ENCODE peak calls at places on chromosomes 11 and 22, in ten cellular contexts. X, R, W, Y, B, C, F, A, P and V are unnamed samples.

GRCh38 chr11:84089072-84090057 is 803.2 kb upstream of the CCDC90B start:
- DNase-seq in B (no peak), W (no peak), P (no peak), C (no peak), X (peak), F (no peak), R (no peak), A (no peak), Y (no peak), V (no peak)

GRCh38 chr11:61955416-61956135 is 5.4 kb downstream of the BEST1 start:
- DNase-seq in B (no peak), F (peak), P (no peak), R (no peak), W (peak), X (no peak), C (no peak), A (peak), Y (peak), V (peak)

GRCh38 chr11:87463486-87464102 is 425.9 kb downstream of the TMEM135 start:
- DNase-seq in F (no peak), A (no peak), P (peak), C (no peak), X (peak), B (peak), Y (no peak), W (peak), R (no peak), V (no peak)

GRCh38 chr11:60982184-60982583 is 10.7 kb downstream of the CD6 start:
- DNase-seq in F (no peak), X (no peak), B (no peak), R (no peak), C (no peak), A (peak), Y (no peak), W (no peak), P (no peak), V (no peak)

GRCh38 chr11:19245351-19245750 is 4.6 kb upstream of the E2F8 start:
- DNase-seq in Y (no peak), P (no peak), A (no peak), F (no peak), B (no peak), C (no peak), X (no peak), R (no peak), W (no peak), V (no peak)

GRCh38 chr11:75815345-75815983 is 454 bp downstream of the UVRAG start:
- DNase-seq in B (peak), F (no peak), R (peak), P (peak), W (peak), A (no peak), Y (no peak), C (no peak), X (peak), V (no peak)

GRCh38 chr11:113728814-113729213 is 22.7 kb upstream of the TMPRSS5 start:
- DNase-seq in P (no peak), F (no peak), A (no peak), B (no peak), X (no peak), R (no peak), C (no peak), Y (no peak), W (no peak), V (no peak)

GRCh38 chr11:120431633-120432032 is 79.9 kb upstream of the GRIK4 start:
- DNase-seq in B (no peak), R (peak), W (peak), F (no peak), P (peak), C (no peak), X (peak), Y (no peak), A (no peak), V (no peak)

GRCh38 chr11:94880216-94880615 is 93.1 kb downstream of the CWC15 start:
- DNase-seq in P (no peak), A (no peak), B (peak), R (peak), W (no peak), X (no peak), Y (no peak), F (no peak), C (no peak), V (no peak)

GRCh38 chr11:74754507-74755255 is 6.0 kb downstream of the RNF169 start:
- DNase-seq in C (no peak), Y (no peak), B (peak), W (no peak), A (no peak), R (peak), F (no peak), P (peak), X (peak), V (no peak)

GRCh38 chr22:23789638-23790037 is 2.9 kb downstream of the SMARCB1 start:
- DNase-seq in W (no peak), A (no peak), X (no peak), R (no peak), Y (no peak), F (no peak), B (no peak), C (no peak), P (no peak), V (no peak)

GRCh38 chr11:30635401-30635989 is 49.3 kb upstream of the MPPED2 start:
- DNase-seq in C (no peak), F (no peak), X (peak), R (peak), P (no peak), W (peak), A (no peak), Y (no peak), B (peak), V (no peak)

GRCh38 chr11:36034572-36035331 is 90.9 kb downstream of the LDLRAD3 start:
- DNase-seq in F (no peak), Y (no peak), R (peak), A (no peak), P (peak), X (peak), C (no peak), W (no peak), B (peak), V (no peak)

GRCh38 chr11:61343792-61344745 is 11.0 kb downstream of the TKFC start:
- DNase-seq in F (peak), W (no peak), Y (peak), A (no peak), P (no peak), X (no peak), C (no peak), R (no peak), B (no peak), V (no peak)

GRCh38 chr22:33653525-33654063 is 266.7 kb downstream of the LARGE1 start:
- DNase-seq in P (no peak), C (no peak), W (no peak), B (no peak), X (no peak), F (no peak), A (no peak), Y (no peak), R (no peak), V (no peak)

GRCh38 chr11:70783356-70783755 is 385.0 kb downstream of the CTTN start:
- DNase-seq in W (no peak), R (no peak), X (no peak), A (no peak), C (no peak), P (no peak), F (no peak), Y (no peak), B (no peak), V (no peak)

GRCh38 chr11:80937831-80938230 is 1497.0 kb upstream of the TENM4 start:
- DNase-seq in W (no peak), X (no peak), A (no peak), Y (no peak), B (peak), F (no peak), C (no peak), R (peak), P (peak), V (no peak)

GRCh38 chr11:71998649-71999310 is at the start of gene IL18BP:
- DNase-seq in P (no peak), R (no peak), F (no peak), B (no peak), W (no peak), C (no peak), X (no peak), Y (no peak), A (peak), V (no peak)

GRCh38 chr11:34356576-34356917 is 1.3 kb downstream of the ABTB2 start:
- DNase-seq in C (peak), P (peak), Y (no peak), W (peak), A (peak), F (peak), X (peak), R (peak), B (peak), V (no peak)

GRCh38 chr11:113372317-113372716 is 15.3 kb upstream of the ANKK1 start:
- DNase-seq in Y (no peak), P (no peak), C (no peak), W (no peak), R (no peak), A (no peak), F (no peak), X (peak), B (no peak), V (no peak)

GRCh38 chr11:96154802-96155520 is 188.0 kb downstream of the MAML2 start:
- DNase-seq in W (no peak), Y (no peak), A (no peak), R (peak), X (peak), B (peak), P (peak), C (no peak), F (peak), V (no peak)

GRCh38 chr11:11989774-11990744 is 18.4 kb downstream of the DKK3 start:
- DNase-seq in A (no peak), P (no peak), C (no peak), R (no peak), X (no peak), W (no peak), Y (no peak), F (no peak), B (peak), V (peak)

GRCh38 chr22:39469681-39470461 is 13.1 kb downstream of the MGAT3 start:
- DNase-seq in Y (no peak), A (peak), R (no peak), C (no peak), X (no peak), P (no peak), F (no peak), B (no peak), W (no peak), V (no peak)

GRCh38 chr22:32073823-32074380 is 30.8 kb downstream of the SLC5A1 start:
- DNase-seq in X (no peak), A (peak), Y (peak), P (no peak), W (no peak), B (no peak), R (no peak), F (no peak), C (no peak), V (no peak)

GRCh38 chr11:78076733-78077403 is 2.8 kb downstream of the NDUFC2 start:
- DNase-seq in B (no peak), A (no peak), R (no peak), X (no peak), W (no peak), C (no peak), Y (no peak), F (no peak), P (no peak), V (no peak)

GRCh38 chr11:112129656-112130055 is 34.2 kb downstream of the IL18 start:
- DNase-seq in Y (no peak), B (no peak), R (no peak), C (no peak), X (no peak), W (no peak), A (no peak), F (no peak), P (no peak), V (no peak)

GRCh38 chr22:33427461-33427860 is 369.3 kb upstream of the SYN3 start:
- DNase-seq in A (no peak), W (no peak), C (no peak), Y (no peak), P (no peak), F (no peak), X (no peak), R (peak), B (peak), V (no peak)

GRCh38 chr22:25928038-25928437 is 186.1 kb downstream of the MYO18B start:
- DNase-seq in W (no peak), A (no peak), F (no peak), C (no peak), Y (no peak), X (no peak), B (no peak), R (no peak), P (no peak), V (no peak)

GRCh38 chr11:6568191-6568918 is 35.1 kb downstream of the RRP8 start:
- DNase-seq in P (peak), X (peak), Y (no peak), B (peak), W (peak), F (peak), C (no peak), R (peak), A (no peak), V (no peak)

GRCh38 chr22:49486225-49486624 is 341.4 kb downstream of the BRD1 start:
- DNase-seq in P (no peak), R (no peak), W (no peak), X (no peak), B (no peak), F (no peak), A (no peak), Y (no peak), C (no peak), V (no peak)
- TF ChIP-seq CTCF in P (no peak), R (no peak), W (no peak), X (no peak), B (no peak), F (no peak), A (no peak), Y (no peak), C (no peak), V (no peak)

GRCh38 chr11:134727204-134727603 is 315.2 kb upstream of the B3GAT1 start:
- DNase-seq in F (no peak), R (no peak), P (no peak), A (no peak), C (no peak), B (no peak), W (no peak), Y (no peak), X (no peak), V (no peak)
- TF ChIP-seq CTCF in F (no peak), R (no peak), P (no peak), A (no peak), C (no peak), B (no peak), W (peak), Y (no peak), X (no peak), V (no peak)

DNA sequence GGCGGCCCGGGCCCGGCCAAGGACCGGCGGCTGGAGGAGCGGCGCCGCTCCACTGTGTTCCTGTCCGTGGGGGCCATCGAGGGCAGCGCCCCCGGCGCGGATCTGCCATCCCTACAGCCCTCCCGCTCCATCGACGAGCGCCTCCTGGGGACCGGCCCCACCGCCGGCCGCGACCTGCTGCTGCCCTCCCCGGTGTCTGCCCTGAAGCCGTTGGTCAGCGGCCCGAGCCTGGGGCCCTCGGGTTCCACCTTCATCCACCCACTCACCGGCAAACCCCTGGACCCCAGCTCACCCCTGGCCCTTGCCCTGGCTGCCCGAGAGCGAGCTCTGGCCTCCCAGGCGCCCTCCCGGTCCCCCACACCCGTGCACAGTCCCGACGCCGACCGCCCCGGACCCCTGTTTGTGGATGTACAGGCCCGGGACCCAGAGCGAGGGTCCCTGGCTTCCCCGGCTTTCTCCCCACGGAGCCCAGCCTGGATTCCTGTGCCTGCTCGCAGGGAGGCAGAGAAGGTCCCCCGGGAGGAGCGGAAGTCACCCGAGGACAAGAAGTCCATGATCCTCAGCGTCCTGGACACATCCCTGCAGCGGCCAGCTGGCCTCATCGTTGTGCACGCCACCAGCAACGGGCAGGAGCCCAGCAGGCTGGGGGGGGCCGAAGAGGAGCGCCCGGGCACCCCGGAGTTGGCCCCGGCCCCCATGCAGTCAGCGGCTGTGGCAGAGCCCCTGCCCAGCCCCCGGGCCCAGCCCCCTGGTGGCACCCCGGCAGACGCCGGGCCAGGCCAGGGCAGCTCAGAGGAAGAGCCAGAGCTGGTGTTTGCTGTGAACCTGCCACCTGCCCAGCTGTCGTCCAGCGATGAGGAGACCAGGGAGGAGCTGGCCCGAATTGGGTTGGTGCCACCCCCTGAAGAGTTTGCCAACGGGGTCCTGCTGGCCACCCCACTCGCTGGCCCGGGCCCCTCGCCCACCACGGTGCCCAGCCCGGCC is 16.9 kb upstream of the ACR start:
- DNase-seq in F (no peak), R (no peak), Y (peak), W (no peak), A (no peak), X (no peak), C (no peak), P (no peak), B (no peak), V (no peak)
- TF ChIP-seq CTCF in F (no peak), R (no peak), Y (no peak), W (peak), A (no peak), X (no peak), C (no peak), P (no peak), B (no peak), V (no peak)

DNA sequence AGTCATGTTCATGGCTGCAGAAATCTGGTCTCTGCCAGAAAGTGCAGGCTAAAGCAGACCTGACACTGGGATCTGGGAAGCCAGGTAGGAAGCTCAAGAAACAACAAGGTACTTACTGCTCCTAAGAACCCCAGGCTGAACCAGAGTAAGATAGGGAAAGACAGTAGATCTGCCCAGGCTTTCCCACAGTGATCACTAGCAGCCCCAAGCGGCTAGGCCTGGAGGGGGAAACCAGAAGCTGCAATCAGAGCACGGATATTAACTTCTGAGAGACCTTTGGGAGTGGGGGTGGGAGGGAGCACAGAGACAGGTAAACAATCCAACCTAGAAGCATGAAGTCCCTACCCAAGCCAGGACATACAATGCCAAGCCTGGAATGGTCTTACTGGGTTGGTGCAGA is 135.2 kb upstream of the C11orf58 start:
- DNase-seq in Y (no peak), P (no peak), X (no peak), C (no peak), B (no peak), R (no peak), F (no peak), W (peak), A (peak), V (no peak)
- TF ChIP-seq CTCF in Y (no peak), P (no peak), X (no peak), C (no peak), B (no peak), R (no peak), F (no peak), W (no peak), A (no peak), V (no peak)

GRCh38 chr22:18965526-18966421 is 29.7 kb upstream of the PRODH start:
- DNase-seq in F (no peak), P (no peak), W (no peak), C (no peak), Y (peak), A (no peak), X (no peak), B (no peak), R (no peak), V (no peak)

GRCh38 chr22:18966748-18967147 is 30.7 kb upstream of the PRODH start:
- DNase-seq in W (no peak), C (no peak), A (no peak), B (no peak), P (no peak), F (no peak), Y (peak), X (no peak), R (no peak), V (no peak)

GRCh38 chr22:18970948-18971315 is 34.8 kb upstream of the PRODH start:
- DNase-seq in F (no peak), C (no peak), X (no peak), B (no peak), Y (no peak), P (no peak), A (no peak), R (no peak), W (no peak), V (no peak)

GRCh38 chr22:18970180-18970947 is 34.3 kb upstream of the PRODH start:
- DNase-seq in A (no peak), F (no peak), W (peak), R (no peak), Y (peak), C (no peak), P (no peak), X (no peak), B (no peak), V (no peak)

DNA sequence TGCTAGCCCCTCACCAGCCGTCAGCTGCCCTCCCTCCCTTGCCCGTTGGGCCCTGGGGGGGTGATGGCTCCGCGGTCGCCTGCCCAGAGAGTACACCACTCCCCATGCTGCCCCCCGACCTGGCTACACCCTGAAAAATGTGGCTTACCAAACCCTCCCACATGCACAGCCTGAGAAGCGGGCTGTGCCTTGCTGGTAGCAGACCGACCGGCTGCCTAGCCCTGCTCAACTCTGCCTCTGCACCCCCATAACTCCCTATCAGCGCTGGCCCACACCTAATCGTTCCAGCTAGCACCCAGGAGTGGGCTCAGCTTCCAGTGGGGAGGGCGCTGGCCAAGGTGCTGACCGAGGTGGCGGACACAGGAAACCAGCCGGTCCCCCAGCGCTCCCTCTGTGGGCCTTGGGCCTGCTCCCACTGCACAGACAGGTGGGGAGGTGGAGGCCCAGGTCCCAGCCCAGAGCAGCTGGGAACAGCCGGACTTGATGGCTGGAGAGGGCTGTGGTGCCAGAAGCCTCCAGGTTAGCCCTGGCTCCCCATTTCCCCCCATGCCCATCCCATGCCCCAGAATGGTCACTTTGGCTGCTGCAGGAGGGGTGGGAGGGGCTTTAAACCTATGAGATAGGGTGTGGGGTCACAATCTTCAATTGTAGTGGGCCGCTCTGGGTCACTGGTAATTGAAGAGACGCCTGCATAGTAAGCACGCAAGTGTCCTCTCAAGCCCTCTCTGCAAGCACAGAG is 32.1 kb upstream of the PRODH start:
- DNase-seq in X (peak), F (peak), R (no peak), P (peak), W (peak), Y (peak), C (no peak), B (no peak), A (no peak), V (no peak)
- TF ChIP-seq CTCF in X (no peak), F (no peak), R (no peak), P (no peak), W (no peak), Y (no peak), C (no peak), B (no peak), A (no peak), V (no peak)

GRCh38 chr11:126115820-126116319 is 53.2 kb upstream of the CDON start:
- DNase-seq in A (peak), X (peak), R (peak), F (peak), W (no peak), C (peak), B (peak), P (peak), Y (peak), V (no peak)
- TF ChIP-seq CTCF in A (no peak), X (no peak), R (peak), F (no peak), W (peak), C (peak), B (peak), P (peak), Y (no peak), V (peak)

GRCh38 chr11:65013692-65014145 is 241 bp upstream of the ARL2 start:
- DNase-seq in B (peak), W (peak), C (peak), A (peak), F (peak), P (peak), R (peak), Y (peak), X (peak), V (peak)
- TF ChIP-seq CTCF in B (no peak), W (peak), C (no peak), A (no peak), F (peak), P (no peak), R (peak), Y (peak), X (peak), V (peak)